ENCODE peak calls at places on chromosomes 5 and 9, in nine cellular contexts. U is naive B cell; H is IMR-90; F is AG20443; A is stimulated activated CD4-positive, alpha-beta T cell treated with anti-CD3 and anti-CD28 coated beads, Interleukin-2, amount 100 ng/mL, for 48 hours; N is stimulated activated naive CD8-positive, alpha-beta T cell treated with anti-CD3 and anti-CD28 coated beads, Interleukin-15, Interleukin-2, amounts not matched to agents 100 U/mL and 50 U/mL, for 24 hours; O is Peyer's patch; S is AG08395; V is T follicular helper cell. W is an unnamed sample.

GRCh38 chr5:94968507-94969095 is 316.3 kb downstream of the MCTP1 start:
- DNase-seq in U (peak), H (peak), F (peak), A (peak), N (no peak), O (no peak), S (peak), V (no peak), W (peak)

GRCh38 chr9:101536351-101536750 is 2.7 kb downstream of the RNF20 start:
- DNase-seq in U (no peak), H (peak), F (peak), A (no peak), N (no peak), O (no peak), S (peak), V (no peak), W (no peak)

GRCh38 chr5:124849774-124850173 is 103.3 kb upstream of the ZNF608 start:
- DNase-seq in U (no peak), H (no peak), F (no peak), A (no peak), N (no peak), O (no peak), S (no peak), V (no peak), W (no peak)

GRCh38 chr9:69179037-69179436 is 5.0 kb downstream of the TJP2 start:
- DNase-seq in U (no peak), H (no peak), F (no peak), A (no peak), N (no peak), O (no peak), S (no peak), V (no peak), W (no peak)

GRCh38 chr9:90201770-90202169 is 440.9 kb downstream of the DIRAS2 start:
- DNase-seq in U (no peak), H (no peak), F (no peak), A (no peak), N (no peak), O (no peak), S (no peak), V (no peak), W (no peak)

GRCh38 chr5:57779383-57780223 is 297.0 kb upstream of the ACTBL2 start:
- DNase-seq in U (peak), H (peak), F (peak), A (no peak), N (no peak), O (no peak), S (peak), V (no peak), W (peak)

GRCh38 chr9:130265431-130266235 is at the start of gene HMCN2:
- DNase-seq in U (no peak), H (no peak), F (peak), A (no peak), N (no peak), O (no peak), S (no peak), V (no peak), W (no peak)

GRCh38 chr5:13648822-13649221 is 295.7 kb downstream of the DNAH5 start:
- DNase-seq in U (no peak), H (no peak), F (no peak), A (no peak), N (no peak), O (no peak), S (no peak), V (no peak), W (no peak)

GRCh38 chr5:150317048-150318003 is 14.6 kb upstream of the ARSI start:
- DNase-seq in U (no peak), H (peak), F (peak), A (no peak), N (peak), O (no peak), S (peak), V (no peak), W (peak)

GRCh38 chr5:135570453-135570764 is 8.4 kb downstream of the CXCL14 start:
- DNase-seq in U (no peak), H (no peak), F (no peak), A (no peak), N (no peak), O (no peak), S (no peak), V (no peak), W (no peak)

GRCh38 chr9:136245194-136246150 is at the start of gene QSOX2:
- DNase-seq in U (peak), H (peak), F (peak), A (peak), N (peak), O (peak), S (peak), V (peak), W (no peak)

GRCh38 chr5:93150311-93151012 is 430.6 kb downstream of the NR2F1-AS1 start:
- DNase-seq in U (no peak), H (peak), F (no peak), A (no peak), N (no peak), O (no peak), S (no peak), V (no peak), W (no peak)

GRCh38 chr5:56356876-56357160 is 123.7 kb upstream of the ANKRD55 start:
- DNase-seq in U (no peak), H (no peak), F (no peak), A (no peak), N (no peak), O (no peak), S (no peak), V (no peak), W (no peak)

GRCh38 chr5:33212900-33213299 is 227.9 kb upstream of the TARS1 start:
- DNase-seq in U (no peak), H (no peak), F (no peak), A (no peak), N (no peak), O (no peak), S (no peak), V (no peak), W (no peak)

GRCh38 chr5:141716009-141716408 is 34.0 kb upstream of the ARAP3 start:
- DNase-seq in U (no peak), H (no peak), F (no peak), A (no peak), N (no peak), O (no peak), S (no peak), V (no peak), W (no peak)

GRCh38 chr9:99000480-99001395 is 57.0 kb downstream of the COL15A1 start:
- DNase-seq in U (peak), H (peak), F (peak), A (no peak), N (peak), O (peak), S (peak), V (peak), W (no peak)

GRCh38 chr9:11275158-11275695 is 662.4 kb upstream of the PTPRD start:
- DNase-seq in U (no peak), H (no peak), F (no peak), A (no peak), N (no peak), O (no peak), S (no peak), V (no peak), W (no peak)

GRCh38 chr9:95379630-95380029 is 62.1 kb upstream of the FANCC start:
- DNase-seq in U (peak), H (no peak), F (no peak), A (no peak), N (peak), O (no peak), S (no peak), V (no peak), W (no peak)

GRCh38 chr5:463952-464351 is 21.0 kb downstream of the EXOC3 start:
- DNase-seq in U (peak), H (no peak), F (no peak), A (peak), N (peak), O (peak), S (no peak), V (peak), W (no peak)